ENCODE peak calls at places on chromosomes 1 and 21, in six cellular contexts. F is mucosa of gallbladder, U is right cardiac atrium, X is H9, Z is fibroblast of the aortic adventitia, K is glomerular endothelial cell. Q is an unnamed sample.

GRCh38 chr1:35454616-35455015 is 102.6 kb downstream of the KIAA0319L start:
- DNase-seq in F (no peak), U (no peak), X (no peak), Z (peak; percentile 88), K (no peak), Q (no peak)

GRCh38 chr1:84620720-84621313 is 46.6 kb upstream of the CTBS start:
- DNase-seq in F (peak; percentile 73), U (peak; percentile 91), X (peak; percentile 85), Z (peak; percentile 71), K (no peak), Q (peak; percentile 73)

GRCh38 chr1:89523597-89524368 is 846 bp upstream of the LRRC8B start:
- DNase-seq in F (no peak), U (peak; percentile 28), X (peak; percentile 71), Z (peak; percentile 10), K (no peak), Q (peak; percentile 27)

GRCh38 chr1:165637427-165637826 is 6.4 kb downstream of the MGST3 start:
- DNase-seq in F (no peak), U (no peak), X (no peak), Z (peak; percentile 95), K (no peak), Q (peak; percentile 44)

GRCh38 chr1:244186372-244186771 is 135.3 kb downstream of the ZBTB18 start:
- DNase-seq in F (no peak), U (no peak), X (no peak), Z (no peak), K (no peak), Q (no peak)

GRCh38 chr1:221782970-221783369 is 41.1 kb upstream of the DUSP10 start:
- DNase-seq in F (no peak), U (no peak), X (no peak), Z (no peak), K (no peak), Q (no peak)

GRCh38 chr21:44969066-44969649 is 29.3 kb downstream of the SLX9 start:
- DNase-seq in F (no peak), U (no peak), X (no peak), Z (no peak), K (no peak), Q (no peak)

GRCh38 chr1:157110686-157111085 is 11.1 kb upstream of the ETV3L start:
- DNase-seq in F (no peak), U (no peak), X (peak; percentile 17), Z (no peak), K (no peak), Q (no peak)

GRCh38 chr1:153945131-153945794 is 1.3 kb downstream of the DENND4B start:
- DNase-seq in F (peak; percentile 54), U (peak; percentile 85), X (no peak), Z (peak; percentile 60), K (no peak), Q (peak; percentile 36)

GRCh38 chr1:207327994-207328393 is 6.5 kb downstream of the CD55 start:
- DNase-seq in F (no peak), U (no peak), X (no peak), Z (peak; percentile 45), K (no peak), Q (no peak)

GRCh38 chr1:178946416-178946815 is 75.5 kb upstream of the ANGPTL1 start:
- DNase-seq in F (no peak), U (no peak), X (no peak), Z (no peak), K (no peak), Q (no peak)

GRCh38 chr21:39060485-39061099 is 122.7 kb downstream of the PSMG1 start:
- DNase-seq in F (no peak), U (no peak), X (no peak), Z (no peak), K (no peak), Q (no peak)

GRCh38 chr1:117821782-117822447 is 107.5 kb downstream of the GDAP2 start:
- DNase-seq in F (peak; percentile 60), U (no peak), X (no peak), Z (peak; percentile 98), K (peak; percentile 95), Q (peak; percentile 97)

GRCh38 chr21:31363720-31364119 is 19.7 kb upstream of the TIAM1 start:
- DNase-seq in F (no peak), U (no peak), X (no peak), Z (no peak), K (no peak), Q (no peak)

GRCh38 chr1:245604979-245605378 is 450.2 kb downstream of the KIF26B start:
- DNase-seq in F (no peak), U (no peak), X (no peak), Z (no peak), K (no peak), Q (no peak)

Q was measured in dermis microvascular lymphatic vessel endothelial cell.